ENCODE peak calls at places on chromosomes 5 and 9, in five cellular contexts. One of them, this sample, is unnamed.

GRCh38 chr9:32424616-32425015 is 40.2 kb downstream of the ACO1 start:
- DNase-seq in esophagus muscularis mucosa: no peak
- DNase-seq in psoas muscle: no peak
- DNase-seq in adrenal gland: no peak
- DNase-seq in uterus: no peak
- DNase-seq in this sample: no peak

GRCh38 chr9:95101326-95101725 is 216.2 kb downstream of the FANCC start:
- DNase-seq in esophagus muscularis mucosa: no peak
- DNase-seq in psoas muscle: no peak
- DNase-seq in adrenal gland: no peak
- DNase-seq in uterus: no peak
- DNase-seq in this sample: no peak

GRCh38 chr9:114769664-114770063 is 36.2 kb downstream of the TNFSF15 start:
- DNase-seq in esophagus muscularis mucosa: no peak
- DNase-seq in psoas muscle: no peak
- DNase-seq in adrenal gland: no peak
- DNase-seq in uterus: no peak
- DNase-seq in this sample: no peak

GRCh38 chr9:90299963-90300362 is 342.7 kb downstream of the DIRAS2 start:
- DNase-seq in esophagus muscularis mucosa: no peak
- DNase-seq in psoas muscle: no peak
- DNase-seq in adrenal gland: no peak
- DNase-seq in uterus: no peak
- DNase-seq in this sample: no peak

GRCh38 chr9:134486127-134486995 is 155.2 kb upstream of the COL5A1 start:
- DNase-seq in esophagus muscularis mucosa: no peak
- DNase-seq in psoas muscle: peak; percentile 27
- DNase-seq in adrenal gland: no peak
- DNase-seq in uterus: no peak
- DNase-seq in this sample: no peak

GRCh38 chr5:80192507-80193241 is 63.2 kb downstream of the SERINC5 start:
- DNase-seq in esophagus muscularis mucosa: no peak
- DNase-seq in psoas muscle: no peak
- DNase-seq in adrenal gland: peak; percentile 80
- DNase-seq in uterus: peak; percentile 50
- DNase-seq in this sample: peak; percentile 15

GRCh38 chr5:11468334-11469039 is 435.8 kb downstream of the CTNND2 start:
- DNase-seq in esophagus muscularis mucosa: no peak
- DNase-seq in psoas muscle: no peak
- DNase-seq in adrenal gland: no peak
- DNase-seq in uterus: no peak
- DNase-seq in this sample: no peak

GRCh38 chr5:113337515-113338140 is 97.2 kb downstream of the TSSK1B start:
- DNase-seq in esophagus muscularis mucosa: no peak
- DNase-seq in psoas muscle: no peak
- DNase-seq in adrenal gland: no peak
- DNase-seq in uterus: no peak
- DNase-seq in this sample: peak; percentile 47

GRCh38 chr9:3954228-3954949 is 345.5 kb downstream of the GLIS3 start:
- DNase-seq in esophagus muscularis mucosa: no peak
- DNase-seq in psoas muscle: no peak
- DNase-seq in adrenal gland: no peak
- DNase-seq in uterus: no peak
- DNase-seq in this sample: no peak

GRCh38 chr5:96563816-96564215 is 98.4 kb upstream of the CAST start:
- DNase-seq in esophagus muscularis mucosa: no peak
- DNase-seq in psoas muscle: no peak
- DNase-seq in adrenal gland: no peak
- DNase-seq in uterus: no peak
- DNase-seq in this sample: no peak

GRCh38 chr5:125411163-125412050 is 665.0 kb upstream of the ZNF608 start:
- DNase-seq in esophagus muscularis mucosa: no peak
- DNase-seq in psoas muscle: no peak
- DNase-seq in adrenal gland: peak; percentile 66
- DNase-seq in uterus: no peak
- DNase-seq in this sample: peak; percentile 49

GRCh38 chr5:139565411-139566305 is 4.5 kb downstream of the UBE2D2 start:
- DNase-seq in esophagus muscularis mucosa: no peak
- DNase-seq in psoas muscle: no peak
- DNase-seq in adrenal gland: peak; percentile 68
- DNase-seq in uterus: no peak
- DNase-seq in this sample: no peak

GRCh38 chr5:5270958-5271605 is 131.0 kb downstream of the ADAMTS16 start:
- DNase-seq in esophagus muscularis mucosa: peak; percentile 92
- DNase-seq in psoas muscle: peak; percentile 58
- DNase-seq in adrenal gland: peak; percentile 89
- DNase-seq in uterus: peak; percentile 71
- DNase-seq in this sample: peak; percentile 89

GRCh38 chr5:54529565-54529964 is 12.0 kb downstream of the SNX18 start:
- DNase-seq in esophagus muscularis mucosa: no peak
- DNase-seq in psoas muscle: no peak
- DNase-seq in adrenal gland: peak; percentile 50
- DNase-seq in uterus: no peak
- DNase-seq in this sample: peak; percentile 39

GRCh38 chr9:88041447-88041846 is 67.1 kb upstream of the CDK20 start:
- DNase-seq in esophagus muscularis mucosa: no peak
- DNase-seq in psoas muscle: no peak
- DNase-seq in adrenal gland: no peak
- DNase-seq in uterus: no peak
- DNase-seq in this sample: no peak

DNA sequence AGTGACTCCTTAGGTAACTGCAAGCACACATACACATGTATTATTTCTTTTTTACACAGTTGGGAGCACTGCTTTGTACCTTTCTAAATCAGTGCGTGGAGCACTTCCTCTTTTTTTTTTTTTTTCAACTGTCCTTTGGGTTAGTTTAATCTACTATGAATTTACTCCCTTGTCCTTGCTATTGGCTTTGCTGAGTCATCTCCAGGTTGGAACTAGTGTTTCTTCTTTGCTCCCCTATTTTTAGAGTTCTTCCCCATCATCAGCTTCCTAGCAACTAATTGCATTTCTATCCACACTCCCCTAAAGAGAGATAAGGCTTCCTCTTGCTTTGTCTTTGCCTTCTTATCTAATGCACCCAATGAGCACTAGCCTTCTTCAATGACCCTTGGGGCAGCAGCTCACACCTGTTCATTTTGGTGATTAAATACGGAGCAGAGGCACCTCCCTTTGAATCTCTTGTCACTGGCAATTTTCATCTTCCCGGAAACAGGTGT is 24.3 kb downstream of the S100Z start:
- DNase-seq in esophagus muscularis mucosa: no peak
- DNase-seq in psoas muscle: no peak
- DNase-seq in adrenal gland: no peak
- DNase-seq in uterus: no peak
- DNase-seq in this sample: no peak
- H3K4me3 ChIP-seq in esophagus muscularis mucosa: no peak overlapping the region
- H3K4me3 ChIP-seq in psoas muscle: no peak overlapping the region
- H3K4me3 ChIP-seq in adrenal gland: no peak overlapping the region
- H3K4me3 ChIP-seq in uterus: no peak overlapping the region
- H3K4me3 ChIP-seq in this sample: no peak overlapping the region

DNA sequence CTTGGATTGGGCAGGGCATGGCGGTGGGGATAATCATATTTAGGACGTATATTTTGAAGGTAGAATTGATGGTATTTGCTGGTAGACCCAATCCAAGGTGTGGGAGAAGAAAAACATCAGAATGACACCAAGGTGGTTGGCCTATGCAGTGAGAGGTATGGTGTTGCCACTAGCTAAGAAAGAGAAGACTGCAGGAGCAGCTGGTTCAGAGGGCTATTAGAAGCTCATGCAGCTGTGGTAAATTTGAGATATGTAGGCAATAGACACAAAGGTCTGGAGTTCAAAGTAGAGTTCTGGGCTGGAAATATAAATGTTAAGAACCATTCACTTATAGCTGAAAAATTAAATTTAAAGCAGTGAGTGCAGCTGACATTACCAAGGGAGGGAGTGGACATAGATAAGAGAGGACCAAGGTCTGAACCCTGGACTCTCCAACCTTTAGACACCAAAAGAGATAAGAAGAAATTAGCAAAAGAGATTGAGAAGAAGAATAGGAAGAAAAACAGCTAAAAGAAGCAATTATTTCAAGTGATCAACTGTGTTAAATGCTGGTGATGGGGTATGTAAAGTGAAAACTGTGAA is 74.7 kb upstream of the FAM169A start:
- DNase-seq in esophagus muscularis mucosa: no peak
- DNase-seq in psoas muscle: no peak
- DNase-seq in adrenal gland: no peak
- DNase-seq in uterus: no peak
- DNase-seq in this sample: no peak
- H3K36me3 ChIP-seq in esophagus muscularis mucosa: no peaks in the 10 kb centered on the region
- H3K36me3 ChIP-seq in psoas muscle: no peaks in the 10 kb centered on the region
- H3K36me3 ChIP-seq in adrenal gland: peaks cover 4% of the 10 kb centered on the region
- H3K36me3 ChIP-seq in uterus: no peaks in the 10 kb centered on the region
- H3K36me3 ChIP-seq in this sample: no peaks in the 10 kb centered on the region

GRCh38 chr9:97761066-97761598 is 64.0 kb upstream of the XPA start:
- DNase-seq in esophagus muscularis mucosa: no peak
- DNase-seq in psoas muscle: no peak
- DNase-seq in adrenal gland: peak; percentile 7
- DNase-seq in uterus: no peak
- DNase-seq in this sample: no peak
- H3K4me3 ChIP-seq in esophagus muscularis mucosa: no peak overlapping the region
- H3K4me3 ChIP-seq in psoas muscle: no peak overlapping the region
- H3K4me3 ChIP-seq in adrenal gland: no peak overlapping the region
- H3K4me3 ChIP-seq in uterus: no peak overlapping the region
- H3K4me3 ChIP-seq in this sample: no peak overlapping the region

DNA sequence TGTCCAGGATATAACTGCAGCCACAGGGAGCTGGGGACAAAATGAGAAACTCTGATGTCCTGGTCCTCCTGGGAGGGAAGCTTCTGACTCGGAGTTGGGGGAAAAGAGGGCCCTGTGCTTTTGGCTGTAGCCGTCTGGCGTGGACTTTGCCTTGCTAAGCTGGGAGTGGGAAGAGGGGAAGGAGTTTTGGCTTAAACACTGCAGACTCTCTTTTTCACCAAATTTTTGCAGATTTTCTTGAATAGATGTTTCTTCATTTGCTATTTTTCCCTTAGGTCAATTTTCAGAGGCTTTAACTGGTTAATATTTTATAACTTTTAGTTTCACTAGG is 15.7 kb upstream of the MAT2B start:
- DNase-seq in esophagus muscularis mucosa: no peak
- DNase-seq in psoas muscle: no peak
- DNase-seq in adrenal gland: no peak
- DNase-seq in uterus: no peak
- DNase-seq in this sample: no peak
- H3K36me3 ChIP-seq in esophagus muscularis mucosa: no peaks in the 10 kb centered on the region
- H3K36me3 ChIP-seq in psoas muscle: no peaks in the 10 kb centered on the region
- H3K36me3 ChIP-seq in adrenal gland: no peaks in the 10 kb centered on the region
- H3K36me3 ChIP-seq in uterus: no peaks in the 10 kb centered on the region
- H3K36me3 ChIP-seq in this sample: peaks cover 61% of the 10 kb centered on the region

GRCh38 chr5:59587489-59588337 is 305.8 kb downstream of the PDE4D start:
- DNase-seq in esophagus muscularis mucosa: no peak
- DNase-seq in psoas muscle: peak; percentile 90
- DNase-seq in adrenal gland: peak; percentile 3
- DNase-seq in uterus: peak; percentile 25
- DNase-seq in this sample: peak; percentile 67
- H3K4me3 ChIP-seq in esophagus muscularis mucosa: peak overlapping the region; percentile 38
- H3K4me3 ChIP-seq in psoas muscle: peak overlapping the region; percentile 77
- H3K4me3 ChIP-seq in adrenal gland: no peak overlapping the region
- H3K4me3 ChIP-seq in uterus: no peak overlapping the region
- H3K4me3 ChIP-seq in this sample: peak overlapping the region; percentile 8

GRCh38 chr5:132877938-132878337 is 4.5 kb downstream of the LEAP2 start:
- DNase-seq in esophagus muscularis mucosa: no peak
- DNase-seq in psoas muscle: peak; percentile 69
- DNase-seq in adrenal gland: peak; percentile 33
- DNase-seq in uterus: no peak
- DNase-seq in this sample: no peak
- H3K36me3 ChIP-seq in esophagus muscularis mucosa: peaks cover 58% of the 10 kb centered on the region
- H3K36me3 ChIP-seq in psoas muscle: peaks cover 83% of the 10 kb centered on the region
- H3K36me3 ChIP-seq in adrenal gland: no peaks in the 10 kb centered on the region
- H3K36me3 ChIP-seq in uterus: no peaks in the 10 kb centered on the region
- H3K36me3 ChIP-seq in this sample: peaks cover 88% of the 10 kb centered on the region

GRCh38 chr5:167790462-167791260 is 500.8 kb upstream of the WWC1 start:
- DNase-seq in esophagus muscularis mucosa: no peak
- DNase-seq in psoas muscle: no peak
- DNase-seq in adrenal gland: no peak
- DNase-seq in uterus: no peak
- DNase-seq in this sample: no peak
- H3K4me3 ChIP-seq in esophagus muscularis mucosa: no peak overlapping the region
- H3K4me3 ChIP-seq in psoas muscle: no peak overlapping the region
- H3K4me3 ChIP-seq in adrenal gland: no peak overlapping the region
- H3K4me3 ChIP-seq in uterus: no peak overlapping the region
- H3K4me3 ChIP-seq in this sample: peak overlapping the region; percentile 17

DNA sequence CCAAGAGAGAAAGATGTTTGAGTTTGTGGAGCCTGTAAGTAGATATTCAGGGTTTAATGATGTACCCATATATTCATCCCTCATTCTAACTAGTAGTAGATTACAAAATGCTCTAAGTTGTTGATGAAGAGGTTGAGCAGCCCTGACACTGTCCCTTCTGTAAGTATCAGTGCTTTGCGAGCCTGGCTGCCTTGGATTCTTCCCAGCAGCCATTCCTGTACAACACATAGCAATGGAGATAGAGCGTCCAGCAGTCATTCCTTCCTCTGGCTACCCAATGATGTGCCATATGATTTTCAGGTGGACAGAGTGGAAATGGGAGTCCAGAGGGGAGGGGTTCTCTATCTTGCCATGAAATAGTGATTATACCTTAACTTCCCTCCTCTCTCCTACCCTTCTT is 124.1 kb downstream of the ARHGAP26 start:
- DNase-seq in esophagus muscularis mucosa: no peak
- DNase-seq in psoas muscle: no peak
- DNase-seq in adrenal gland: no peak
- DNase-seq in uterus: no peak
- DNase-seq in this sample: no peak
- H3K36me3 ChIP-seq in esophagus muscularis mucosa: peaks cover 31% of the 10 kb centered on the region
- H3K36me3 ChIP-seq in psoas muscle: peaks cover 3% of the 10 kb centered on the region
- H3K36me3 ChIP-seq in adrenal gland: no peaks in the 10 kb centered on the region
- H3K36me3 ChIP-seq in uterus: no peaks in the 10 kb centered on the region
- H3K36me3 ChIP-seq in this sample: no peaks in the 10 kb centered on the region

GRCh38 chr5:126594077-126594476 is 942 bp downstream of the ALDH7A1 start:
- DNase-seq in esophagus muscularis mucosa: no peak
- DNase-seq in psoas muscle: no peak
- DNase-seq in adrenal gland: no peak
- DNase-seq in uterus: no peak
- DNase-seq in this sample: no peak
- H3K4me3 ChIP-seq in esophagus muscularis mucosa: peak overlapping the region; percentile 75
- H3K4me3 ChIP-seq in psoas muscle: peak overlapping the region; percentile 81
- H3K4me3 ChIP-seq in adrenal gland: peak overlapping the region; percentile 50
- H3K4me3 ChIP-seq in uterus: peak overlapping the region; percentile 76
- H3K4me3 ChIP-seq in this sample: peak overlapping the region; percentile 70